ENCODE peak calls at places on chromosomes 6 and 20, in four cellular contexts. P is HL-60, E is GM12878, T is K562. R is an unnamed sample.

GRCh38 chr6:143676437-143677045 is 1.2 kb upstream of the PHACTR2 start:
- DNase-seq in P (no peak), T (no peak), E (no peak), R (no peak)

GRCh38 chr20:41318271-41318649 is 729 bp upstream of the ZHX3 start:
- DNase-seq in E (no peak), P (no peak), T (no peak), R (no peak)

GRCh38 chr20:5279661-5280060 is 37.1 kb downstream of the PROKR2 start:
- DNase-seq in E (no peak), P (no peak), T (no peak), R (no peak)

GRCh38 chr20:3652646-3653596 is 10.3 kb downstream of the GFRA4 start:
- DNase-seq in T (peak), P (peak), E (no peak), R (no peak)

GRCh38 chr6:56714982-56715456 is 72.3 kb upstream of the DST start:
- DNase-seq in E (no peak), T (no peak), P (no peak), R (no peak)

GRCh38 chr6:154868143-154868594 is 126.9 kb upstream of the TIAM2 start:
- DNase-seq in E (no peak), T (peak), P (no peak), R (peak)

GRCh38 chr6:157381631-157382621 is 936 bp downstream of the ZDHHC14 start:
- DNase-seq in T (peak), E (no peak), P (no peak), R (peak)

GRCh38 chr6:155561262-155561970 is 105.8 kb upstream of the NOX3 start:
- DNase-seq in T (no peak), E (no peak), P (no peak), R (no peak)

GRCh38 chr6:118122161-118122560 is 215.1 kb downstream of the SLC35F1 start:
- DNase-seq in P (no peak), E (no peak), T (no peak), R (no peak)

GRCh38 chr20:25058051-25058796 is at the start of gene ACSS1:
- DNase-seq in E (peak), T (peak), P (no peak), R (peak)

GRCh38 chr6:125753218-125753936 is 3.9 kb downstream of the HEY2 start:
- DNase-seq in T (no peak), E (no peak), P (no peak), R (no peak)

GRCh38 chr6:165930668-165931067 is 237.0 kb downstream of the TBXT start:
- DNase-seq in T (no peak), P (no peak), E (no peak), R (no peak)

GRCh38 chr6:30463651-30464618 is 25.4 kb upstream of the HLA-E start:
- DNase-seq in T (no peak), P (peak), E (peak), R (no peak)

GRCh38 chr20:31837896-31838397 is 7.5 kb downstream of the FOXS1 start:
- DNase-seq in P (peak), T (peak), E (no peak), R (no peak)
- TF ChIP-seq SPI1 in P (no peak), T (no peak), E (no peak), R (no peak)

GRCh38 chr6:26024651-26025046 is 62.0 kb downstream of the TRIM38 start:
- DNase-seq in T (no peak), E (no peak), P (no peak), R (no peak)

GRCh38 chr6:26025047-26025893 is 62.0 kb upstream of the HFE start:
- DNase-seq in E (no peak), P (no peak), T (peak), R (no peak)

GRCh38 chr6:26026833-26027490 is 60.3 kb upstream of the HFE start:
- DNase-seq in P (peak), E (peak), T (peak), R (no peak)

GRCh38 chr6:26027491-26028211 is 59.6 kb upstream of the HFE start:
- DNase-seq in T (no peak), P (no peak), E (no peak), R (no peak)

DNA sequence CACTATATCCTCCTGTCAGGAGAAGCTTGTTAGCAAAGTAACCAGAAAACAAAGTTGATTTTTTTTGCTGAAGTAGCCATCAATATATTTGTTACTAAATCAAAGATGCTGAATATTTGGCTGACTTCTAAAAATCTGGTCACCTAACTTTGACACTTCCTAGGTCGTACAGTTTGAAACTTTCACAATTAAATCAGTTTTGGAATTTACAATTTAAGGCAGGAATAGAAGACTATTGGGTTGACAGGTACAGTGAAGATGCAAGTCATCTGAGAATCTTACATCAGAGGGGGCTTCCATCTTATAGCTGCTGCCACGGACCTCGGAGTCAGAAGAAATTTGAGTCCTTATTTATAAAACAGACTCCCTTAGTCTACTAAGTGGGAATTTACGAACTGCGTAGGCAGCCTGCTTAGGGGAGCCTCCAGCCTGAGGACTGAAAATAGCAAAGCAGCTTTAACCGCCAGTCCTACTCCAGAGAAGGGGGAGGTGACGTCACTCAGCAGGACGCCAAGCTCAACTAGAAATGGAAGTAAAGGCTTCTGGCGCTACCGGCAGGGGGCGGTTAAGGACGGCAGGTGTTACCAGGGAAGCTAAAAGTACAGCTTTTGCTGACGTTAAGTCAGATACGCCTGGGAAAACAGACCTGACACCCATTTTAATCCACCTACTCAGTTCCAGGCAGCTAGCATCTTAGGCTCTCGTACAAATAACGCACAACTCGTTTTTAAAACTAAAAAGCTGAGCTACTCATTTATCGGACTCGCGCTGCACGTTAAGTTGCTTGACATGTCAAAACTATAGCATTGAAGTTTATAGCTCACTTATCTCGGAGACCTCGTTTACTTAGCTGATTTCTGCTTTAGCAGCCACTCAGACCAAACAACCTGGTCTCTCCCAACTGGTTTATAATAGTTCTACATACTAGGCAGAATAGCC is 61.1 kb upstream of the HFE start:
- DNase-seq in P (peak), T (peak), E (peak), R (no peak)
- TF ChIP-seq POLR2AphosphoS5 in P (no peak), T (peak), E (no peak), R (no peak)

DNA sequence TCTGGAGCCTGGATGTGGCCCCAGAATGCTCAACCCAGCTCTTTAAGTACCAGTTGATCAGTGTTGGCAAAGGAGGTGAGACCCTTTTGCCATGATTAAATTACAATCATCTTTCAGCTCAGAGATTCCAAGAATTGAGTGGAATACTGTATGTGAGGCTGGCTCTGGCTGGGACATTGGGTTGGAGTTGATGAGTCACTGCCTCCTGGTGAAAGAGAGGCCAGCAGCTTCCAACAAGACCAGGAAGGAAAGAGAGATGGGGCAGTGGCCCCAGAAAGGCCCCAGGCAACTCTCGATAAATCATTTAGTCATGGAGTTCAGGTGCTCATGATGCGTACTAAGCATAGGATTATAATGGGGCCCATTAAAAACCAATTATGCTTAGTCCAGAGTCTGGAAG is 2.1 kb downstream of the TGM6 start:
- DNase-seq in P (no peak), E (no peak), T (no peak), R (no peak)
- TF ChIP-seq SPI1 in P (no peak), E (no peak), T (no peak), R (no peak)

GRCh38 chr20:37650661-37651060 is 43.2 kb upstream of the CTNNBL1 start:
- DNase-seq in E (no peak), P (no peak), T (no peak), R (no peak)

GRCh38 chr20:37649017-37649416 is 44.8 kb upstream of the CTNNBL1 start:
- DNase-seq in E (no peak), P (no peak), T (no peak), R (no peak)

GRCh38 chr20:37649635-37650244 is 44.1 kb upstream of the CTNNBL1 start:
- DNase-seq in E (no peak), T (no peak), P (no peak), R (no peak)

GRCh38 chr20:37647946-37648345 is 45.9 kb upstream of the CTNNBL1 start:
- DNase-seq in T (no peak), E (no peak), P (no peak), R (no peak)

DNA sequence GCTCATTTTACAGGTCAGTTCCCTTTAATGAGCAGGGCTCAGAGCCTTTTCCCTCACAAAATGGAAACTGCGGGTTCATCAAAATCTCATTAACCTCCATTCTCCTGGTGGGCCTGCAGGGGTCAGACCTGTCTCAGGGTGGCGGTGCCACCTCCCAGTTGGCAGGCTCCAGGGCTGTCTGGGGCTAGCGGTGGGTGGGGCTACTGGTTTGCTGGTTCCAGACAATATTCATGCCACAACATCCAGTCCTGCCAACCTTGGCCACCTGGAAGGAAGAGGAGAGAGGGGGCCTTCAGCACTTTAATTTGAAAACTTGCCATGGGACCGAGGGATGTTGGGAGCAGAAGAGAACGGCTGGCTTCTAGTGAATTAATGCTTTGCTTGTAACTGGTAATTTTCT is 41.9 kb upstream of the CTNNBL1 start:
- DNase-seq in T (peak), E (no peak), P (no peak), R (no peak)
- TF ChIP-seq POLR2AphosphoS5 in T (no peak), E (no peak), P (no peak), R (no peak)

DNA sequence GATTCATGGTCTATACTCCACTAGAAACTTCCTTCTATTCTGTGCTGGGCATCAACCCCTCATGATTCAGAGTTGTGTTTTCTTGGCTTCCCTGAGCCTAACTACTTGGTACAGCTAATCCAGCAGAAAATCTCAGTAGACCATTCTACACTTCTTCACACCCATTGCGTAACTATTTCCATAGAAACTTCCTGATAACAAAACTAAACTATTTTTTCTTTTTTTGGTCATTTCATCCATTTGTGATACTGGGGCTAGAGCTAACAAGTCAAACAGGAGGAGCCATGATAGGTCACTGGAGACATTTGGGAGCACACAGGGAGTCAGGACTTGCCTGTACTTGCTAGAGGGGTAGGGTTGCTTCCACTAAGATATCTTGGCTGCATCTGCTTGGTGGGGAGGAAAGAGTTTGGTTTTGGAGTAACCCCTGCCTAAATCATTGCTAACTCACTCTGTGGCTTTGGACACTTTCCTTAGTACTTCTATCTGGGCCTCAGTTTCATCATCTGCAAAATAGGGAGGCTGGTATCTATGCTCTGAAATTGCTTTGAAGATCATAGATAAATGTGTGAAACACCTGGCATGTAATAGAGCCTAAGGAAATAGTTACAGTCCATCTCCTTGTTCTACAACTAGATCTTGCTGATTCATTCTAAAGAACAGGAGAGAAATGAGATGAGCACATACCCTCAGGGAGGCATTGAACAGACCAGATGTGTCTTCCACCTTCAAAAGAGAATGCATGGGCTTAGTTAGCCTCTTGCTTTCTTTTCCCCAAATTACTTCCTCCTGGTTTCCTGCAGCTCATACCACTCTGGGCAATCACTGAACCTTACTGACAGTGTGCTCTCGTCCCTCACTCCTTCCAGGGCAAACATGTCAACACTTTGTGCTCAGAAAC is 127.9 kb upstream of the ADGRF1 start:
- DNase-seq in E (no peak), P (no peak), T (no peak), R (no peak)
- TF ChIP-seq SPI1 in E (no peak), P (no peak), T (no peak), R (no peak)

GRCh38 chr6:151617539-151617938 is 123.7 kb downstream of the CCDC170 start:
- DNase-seq in T (no peak), E (no peak), P (no peak), R (no peak)
- TF ChIP-seq POLR2AphosphoS5 in T (no peak), E (no peak), P (no peak), R (no peak)

GRCh38 chr6:113352029-113352801 is 504.9 kb upstream of the MARCKS start:
- DNase-seq in E (no peak), T (no peak), P (no peak), R (no peak)
- TF ChIP-seq SPI1 in E (no peak), T (no peak), P (no peak), R (no peak)